ENCODE peak calls at places on chromosomes 7 and 10, in eight cellular contexts. One of them, this sample, is unnamed.
A peak's percentile ranks its signal among the peaks of the same experiment; 100 is the strongest.

GRCh38 chr7:85186083-85186520 is 754 bp downstream of the SEMA3D start:
- DNase-seq in A549: peak; percentile 30
- DNase-seq in H1: peak; percentile 63
- DNase-seq in endothelial cell of umbilical vein: peak; percentile 60
- DNase-seq in HCT116: no peak
- DNase-seq in K562: no peak
- DNase-seq in GM12878: no peak
- DNase-seq in HepG2: no peak
- DNase-seq in this sample: no peak

GRCh38 chr10:114682532-114682931 is 24.5 kb upstream of the ABLIM1 start:
- DNase-seq in endothelial cell of umbilical vein: peak; percentile 56
- DNase-seq in A549: no peak
- DNase-seq in HCT116: no peak
- DNase-seq in K562: no peak
- DNase-seq in GM12878: no peak
- DNase-seq in H1: no peak
- DNase-seq in HepG2: no peak
- DNase-seq in this sample: no peak

GRCh38 chr7:112945046-112945445 is 141.6 kb downstream of the GPR85 start:
- DNase-seq in H1: no peak
- DNase-seq in GM12878: no peak
- DNase-seq in HCT116: no peak
- DNase-seq in endothelial cell of umbilical vein: no peak
- DNase-seq in HepG2: no peak
- DNase-seq in K562: no peak
- DNase-seq in A549: no peak
- DNase-seq in this sample: no peak

GRCh38 chr10:108735380-108735779 is 1187.9 kb downstream of the XPNPEP1 start:
- DNase-seq in HCT116: no peak
- DNase-seq in H1: no peak
- DNase-seq in GM12878: no peak
- DNase-seq in K562: no peak
- DNase-seq in HepG2: no peak
- DNase-seq in A549: no peak
- DNase-seq in endothelial cell of umbilical vein: no peak
- DNase-seq in this sample: no peak

GRCh38 chr7:138000081-138000701 is 1.7 kb downstream of the CREB3L2 start:
- DNase-seq in GM12878: no peak
- DNase-seq in H1: no peak
- DNase-seq in HepG2: peak; percentile 66
- DNase-seq in K562: peak; percentile 60
- DNase-seq in A549: peak; percentile 49
- DNase-seq in HCT116: no peak
- DNase-seq in endothelial cell of umbilical vein: peak; percentile 73
- DNase-seq in this sample: peak; percentile 82

GRCh38 chr7:158911734-158912133 is 55.4 kb downstream of the DYNC2I1 start:
- DNase-seq in A549: no peak
- DNase-seq in endothelial cell of umbilical vein: no peak
- DNase-seq in HepG2: no peak
- DNase-seq in H1: no peak
- DNase-seq in K562: no peak
- DNase-seq in HCT116: no peak
- DNase-seq in GM12878: no peak
- DNase-seq in this sample: no peak

GRCh38 chr7:108097703-108098102 is 32.5 kb downstream of the LAMB4 start:
- DNase-seq in A549: peak; percentile 61
- DNase-seq in HepG2: peak; percentile 20
- DNase-seq in K562: peak; percentile 63
- DNase-seq in HCT116: peak; percentile 19
- DNase-seq in H1: no peak
- DNase-seq in endothelial cell of umbilical vein: peak; percentile 45
- DNase-seq in GM12878: no peak
- DNase-seq in this sample: peak; percentile 41

GRCh38 chr7:142482899-142483658 is 225.2 kb upstream of the PRSS58 start:
- DNase-seq in HepG2: peak; percentile 7
- DNase-seq in HCT116: peak; percentile 35
- DNase-seq in K562: peak; percentile 59
- DNase-seq in GM12878: no peak
- DNase-seq in H1: peak; percentile 69
- DNase-seq in A549: peak; percentile 25
- DNase-seq in endothelial cell of umbilical vein: peak; percentile 43
- DNase-seq in this sample: peak; percentile 75

GRCh38 chr10:15796762-15797161 is 63.5 kb downstream of the MINDY3 start:
- DNase-seq in K562: no peak
- DNase-seq in H1: no peak
- DNase-seq in A549: no peak
- DNase-seq in HCT116: no peak
- DNase-seq in endothelial cell of umbilical vein: no peak
- DNase-seq in HepG2: no peak
- DNase-seq in GM12878: no peak
- DNase-seq in this sample: no peak

GRCh38 chr10:35340975-35341374 is 4.7 kb downstream of the CCNY start:
- DNase-seq in K562: no peak
- DNase-seq in endothelial cell of umbilical vein: no peak
- DNase-seq in GM12878: no peak
- DNase-seq in A549: no peak
- DNase-seq in HepG2: no peak
- DNase-seq in HCT116: no peak
- DNase-seq in H1: no peak
- DNase-seq in this sample: peak; percentile 78

GRCh38 chr7:48421357-48421756 is 250.1 kb downstream of the ABCA13 start:
- DNase-seq in HCT116: no peak
- DNase-seq in HepG2: no peak
- DNase-seq in K562: no peak
- DNase-seq in GM12878: no peak
- DNase-seq in A549: no peak
- DNase-seq in H1: no peak
- DNase-seq in endothelial cell of umbilical vein: no peak
- DNase-seq in this sample: no peak

GRCh38 chr10:83908987-83909386 is 230.3 kb upstream of the GHITM start:
- DNase-seq in HepG2: no peak
- DNase-seq in endothelial cell of umbilical vein: no peak
- DNase-seq in GM12878: no peak
- DNase-seq in K562: no peak
- DNase-seq in A549: no peak
- DNase-seq in H1: no peak
- DNase-seq in HCT116: no peak
- DNase-seq in this sample: peak; percentile 95

GRCh38 chr7:46745700-46746090 is 824.6 kb upstream of the IGFBP3 start:
- DNase-seq in H1: no peak
- DNase-seq in A549: no peak
- DNase-seq in HCT116: no peak
- DNase-seq in endothelial cell of umbilical vein: peak; percentile 50
- DNase-seq in K562: no peak
- DNase-seq in GM12878: no peak
- DNase-seq in HepG2: no peak
- DNase-seq in this sample: no peak

GRCh38 chr7:74199551-74200355 is 10.1 kb upstream of the LAT2 start:
- DNase-seq in HCT116: peak; percentile 78
- DNase-seq in H1: no peak
- DNase-seq in A549: no peak
- DNase-seq in endothelial cell of umbilical vein: no peak
- DNase-seq in HepG2: no peak
- DNase-seq in K562: no peak
- DNase-seq in GM12878: no peak
- DNase-seq in this sample: no peak

GRCh38 chr10:48363617-48364355 is 57.3 kb downstream of the MAPK8 start:
- DNase-seq in H1: no peak
- DNase-seq in endothelial cell of umbilical vein: peak; percentile 90
- DNase-seq in GM12878: peak; percentile 51
- DNase-seq in A549: peak; percentile 80
- DNase-seq in K562: peak; percentile 47
- DNase-seq in HepG2: peak; percentile 70
- DNase-seq in HCT116: peak; percentile 43
- DNase-seq in this sample: peak; percentile 76

GRCh38 chr10:28668363-28669226 is 8.7 kb upstream of the BAMBI start:
- DNase-seq in H1: peak; percentile 83
- DNase-seq in HepG2: no peak
- DNase-seq in A549: peak; percentile 52
- DNase-seq in endothelial cell of umbilical vein: peak; percentile 20
- DNase-seq in GM12878: no peak
- DNase-seq in K562: peak; percentile 60
- DNase-seq in HCT116: no peak
- DNase-seq in this sample: peak; percentile 22

GRCh38 chr7:80135306-80136104 is 874 bp downstream of the GNAI1 start:
- DNase-seq in GM12878: no peak
- DNase-seq in H1: no peak
- DNase-seq in K562: no peak
- DNase-seq in HepG2: no peak
- DNase-seq in endothelial cell of umbilical vein: no peak
- DNase-seq in A549: peak; percentile 25
- DNase-seq in HCT116: no peak
- DNase-seq in this sample: no peak

GRCh38 chr10:106982248-106982647 is 182.3 kb downstream of the SORCS1 start:
- DNase-seq in H1: no peak
- DNase-seq in A549: no peak
- DNase-seq in endothelial cell of umbilical vein: no peak
- DNase-seq in K562: no peak
- DNase-seq in HepG2: no peak
- DNase-seq in HCT116: no peak
- DNase-seq in GM12878: no peak
- DNase-seq in this sample: no peak

GRCh38 chr7:68371985-68372384 is 1226.3 kb upstream of the AUTS2 start:
- DNase-seq in HCT116: no peak
- DNase-seq in HepG2: no peak
- DNase-seq in GM12878: no peak
- DNase-seq in endothelial cell of umbilical vein: no peak
- DNase-seq in H1: no peak
- DNase-seq in A549: no peak
- DNase-seq in K562: no peak
- DNase-seq in this sample: no peak

GRCh38 chr7:110322796-110323195 is 768.1 kb upstream of the LRRN3 start:
- DNase-seq in HepG2: no peak
- DNase-seq in H1: no peak
- DNase-seq in K562: no peak
- DNase-seq in endothelial cell of umbilical vein: no peak
- DNase-seq in GM12878: no peak
- DNase-seq in HCT116: no peak
- DNase-seq in A549: no peak
- DNase-seq in this sample: no peak

DNA sequence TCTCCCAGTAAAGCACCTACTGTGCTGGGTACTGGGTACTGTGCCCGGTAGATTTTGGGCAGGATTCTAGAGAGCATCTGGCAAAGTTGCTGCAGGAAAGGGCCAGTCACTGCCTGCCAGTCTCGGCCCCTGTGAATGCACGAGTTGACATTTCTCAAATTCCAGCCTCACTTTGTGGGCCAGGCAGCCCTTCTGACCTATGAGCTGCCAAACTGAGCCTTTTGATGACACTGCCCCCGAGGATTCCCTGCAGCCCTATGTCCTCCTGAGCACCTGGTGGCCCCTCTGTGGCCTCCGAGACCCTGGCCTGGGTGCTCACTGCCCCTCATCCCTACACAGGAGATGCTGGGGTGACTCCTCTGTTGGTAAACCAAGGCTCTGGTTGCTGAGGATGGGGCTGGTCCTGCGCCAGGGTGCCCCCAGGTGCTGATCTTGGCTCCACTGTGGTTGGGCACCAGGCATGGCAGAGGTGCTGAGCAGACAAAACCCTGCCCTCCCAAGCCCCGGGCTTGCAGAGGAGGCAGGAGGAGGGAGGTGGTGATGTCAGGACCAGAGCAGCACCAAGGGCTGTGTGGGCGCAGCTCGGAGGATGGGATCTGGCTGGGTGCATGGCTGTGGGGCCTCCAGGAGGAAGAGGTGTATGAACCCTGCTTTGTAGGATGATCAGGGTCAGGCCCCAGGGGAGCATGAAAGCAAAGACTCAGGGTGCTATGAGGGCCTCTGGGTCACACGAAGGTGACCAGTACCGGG is 16.2 kb downstream of the LHPP start:
- DNase-seq in HCT116: no peak
- DNase-seq in HepG2: peak; percentile 69
- DNase-seq in H1: no peak
- DNase-seq in A549: no peak
- DNase-seq in GM12878: no peak
- DNase-seq in endothelial cell of umbilical vein: no peak
- DNase-seq in K562: no peak
- DNase-seq in this sample: no peak
- TF ChIP-seq MAX in HCT116: no peak
- TF ChIP-seq MAX in HepG2: no peak
- TF ChIP-seq MAX in H1: no peak
- TF ChIP-seq MAX in A549: no peak
- TF ChIP-seq MAX in GM12878: no peak
- TF ChIP-seq MAX in endothelial cell of umbilical vein: no peak
- TF ChIP-seq MAX in K562: no peak
- TF ChIP-seq MAX in this sample: no peak

DNA sequence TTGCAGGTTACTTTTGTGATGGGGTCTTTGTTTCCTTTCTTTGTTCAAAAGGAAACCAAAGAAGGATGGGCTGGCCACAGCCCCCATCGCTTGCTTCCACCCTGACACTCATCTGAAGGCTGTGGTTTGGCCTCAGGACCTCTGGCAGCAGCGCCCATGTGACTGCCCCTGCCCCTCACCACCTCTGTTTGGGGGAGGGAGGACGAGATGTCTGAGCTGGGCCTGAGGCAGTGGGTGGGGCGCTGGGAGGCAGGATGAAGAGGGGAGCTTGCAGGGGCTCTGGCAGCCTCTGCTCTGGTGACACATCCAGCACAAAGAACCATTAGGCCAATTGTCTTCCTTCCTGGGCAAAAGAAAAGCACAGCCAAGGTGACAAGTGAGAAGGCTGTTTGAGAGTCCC is 15.9 kb upstream of the CHST15 start:
- DNase-seq in GM12878: no peak
- DNase-seq in HepG2: no peak
- DNase-seq in H1: no peak
- DNase-seq in K562: no peak
- DNase-seq in A549: no peak
- DNase-seq in HCT116: no peak
- DNase-seq in endothelial cell of umbilical vein: no peak
- DNase-seq in this sample: no peak
- TF ChIP-seq POLR2A in GM12878: no peak
- TF ChIP-seq POLR2A in HepG2: no peak
- TF ChIP-seq POLR2A in H1: no peak
- TF ChIP-seq POLR2A in K562: no peak
- TF ChIP-seq POLR2A in A549: no peak
- TF ChIP-seq POLR2A in HCT116: no peak
- TF ChIP-seq POLR2A in endothelial cell of umbilical vein: no peak
- TF ChIP-seq POLR2A in this sample: no peak

DNA sequence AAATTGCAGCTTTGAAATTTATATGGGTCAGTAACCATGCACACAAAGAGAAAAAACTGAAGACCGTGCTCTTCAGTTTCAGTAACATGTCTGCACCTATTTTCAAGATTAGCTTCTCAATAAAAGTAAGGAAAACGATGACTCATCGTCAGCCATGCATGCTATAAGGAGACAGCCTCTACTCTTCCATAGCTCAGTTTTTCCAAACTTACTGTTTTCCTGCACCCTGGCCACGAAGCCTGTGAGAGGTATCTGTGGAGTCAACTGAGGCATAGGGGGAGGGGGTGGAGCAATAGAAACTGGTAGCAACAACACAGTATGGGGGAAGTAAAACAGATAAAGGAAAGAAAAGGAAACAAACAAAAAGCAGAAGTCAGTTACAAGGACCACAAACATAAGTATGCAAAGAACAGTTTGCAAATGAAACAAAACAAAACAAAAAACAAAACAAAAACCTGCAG is 58.0 kb downstream of the PDSS1 start:
- DNase-seq in K562: no peak
- DNase-seq in endothelial cell of umbilical vein: peak; percentile 43
- DNase-seq in HCT116: peak; percentile 16
- DNase-seq in HepG2: no peak
- DNase-seq in GM12878: peak; percentile 67
- DNase-seq in H1: no peak
- DNase-seq in A549: peak; percentile 35
- DNase-seq in this sample: peak; percentile 44
- TF ChIP-seq MAX in K562: no peak
- TF ChIP-seq MAX in endothelial cell of umbilical vein: no peak
- TF ChIP-seq MAX in HCT116: no peak
- TF ChIP-seq MAX in HepG2: no peak
- TF ChIP-seq MAX in GM12878: no peak
- TF ChIP-seq MAX in H1: no peak
- TF ChIP-seq MAX in A549: no peak
- TF ChIP-seq MAX in this sample: no peak

GRCh38 chr10:110918633-110919348 is at the start of gene BBIP1:
- DNase-seq in HepG2: peak; percentile 99
- DNase-seq in GM12878: peak; percentile 99
- DNase-seq in endothelial cell of umbilical vein: peak; percentile 100
- DNase-seq in HCT116: peak; percentile 100
- DNase-seq in A549: peak; percentile 99
- DNase-seq in H1: peak; percentile 90
- DNase-seq in K562: no peak
- DNase-seq in this sample: peak; percentile 100
- TF ChIP-seq POLR2A in HepG2: peak; percentile 58
- TF ChIP-seq POLR2A in GM12878: peak; percentile 92
- TF ChIP-seq POLR2A in endothelial cell of umbilical vein: peak; percentile 91
- TF ChIP-seq POLR2A in HCT116: no peak
- TF ChIP-seq POLR2A in A549: peak; percentile 59
- TF ChIP-seq POLR2A in H1: peak; percentile 71
- TF ChIP-seq POLR2A in K562: peak; percentile 91
- TF ChIP-seq POLR2A in this sample: peak; percentile 74

This sample was measured in NB4.